ENCODE peak calls at places on chromosomes 1 and 21, in five cellular contexts. N is activated T-cell treated with anti-CD3 and anti-CD28 coated beads, Interleukin-2, amount 50 U/mL, for 1 hour; X is H7; A is AG10803; B is A549. Q is an unnamed sample.

GRCh38 chr1:246404078-246404477 is 103.0 kb downstream of the SMYD3 start:
- DNase-seq in N (no peak), B (no peak), X (no peak), A (peak), Q (no peak)

GRCh38 chr1:243213045-243213787 is 41.9 kb downstream of the CEP170 start:
- DNase-seq in A (peak), N (no peak), B (no peak), X (no peak), Q (peak)

GRCh38 chr1:42913426-42914091 is 45.1 kb downstream of the SLC2A1 start:
- DNase-seq in N (no peak), B (peak), A (peak), X (peak), Q (peak)

GRCh38 chr1:107899655-107900054 is 65.3 kb downstream of the VAV3 start:
- DNase-seq in N (no peak), B (no peak), X (no peak), A (no peak), Q (no peak)

GRCh38 chr1:94142022-94142421 is 21.1 kb upstream of the ABCA4 start:
- DNase-seq in X (no peak), B (no peak), N (no peak), A (peak), Q (peak)

GRCh38 chr1:68449901-68450300 is at the start of gene RPE65:
- DNase-seq in B (no peak), N (no peak), A (no peak), X (no peak), Q (peak)

GRCh38 chr1:31764307-31765040 is at the start of gene ADGRB2:
- DNase-seq in N (peak), X (peak), B (no peak), A (no peak), Q (no peak)

GRCh38 chr1:51342591-51343206 is 12.3 kb upstream of the TTC39A start:
- DNase-seq in B (no peak), A (no peak), N (no peak), X (peak), Q (no peak)

GRCh38 chr21:25944672-25945213 is 210.0 kb downstream of the GABPA start:
- DNase-seq in N (no peak), X (no peak), A (peak), B (no peak), Q (no peak)

GRCh38 chr1:29196863-29197589 is 15.3 kb upstream of the SRSF4 start:
- DNase-seq in A (peak), B (no peak), N (no peak), X (no peak), Q (no peak)